ENCODE peak calls at places on chromosomes 12 and 14, in six cellular contexts. W is heart left ventricle, I is prostate gland, F is breast epithelium, Y is body of pancreas, P is IMR-90. M is an unnamed sample.

GRCh38 chr12:74945771-74946198 is 263.9 kb downstream of the KCNC2 start:
- DNase-seq in F (no peak), Y (no peak), W (no peak), P (no peak), I (no peak), M (no peak)

GRCh38 chr14:86035882-86036281 is 505.9 kb downstream of the FLRT2 start:
- DNase-seq in Y (peak), W (no peak), I (no peak), F (no peak), P (no peak), M (no peak)

GRCh38 chr14:95192306-95192705 is 35.0 kb upstream of the DICER1 start:
- DNase-seq in W (no peak), F (no peak), I (no peak), P (no peak), Y (no peak), M (no peak)

GRCh38 chr12:2192231-2192630 is 139.4 kb downstream of the CACNA1C start:
- DNase-seq in F (no peak), P (no peak), Y (no peak), I (no peak), W (no peak), M (no peak)

GRCh38 chr12:24845615-24846014 is 103.3 kb downstream of the BCAT1 start:
- DNase-seq in F (no peak), P (peak), Y (no peak), I (no peak), W (no peak), M (no peak)

GRCh38 chr12:68779280-68779679 is 28.7 kb upstream of the MDM2 start:
- DNase-seq in F (no peak), P (no peak), W (no peak), Y (no peak), I (no peak), M (no peak)

GRCh38 chr12:98998697-98999299 is 353.7 kb downstream of the APAF1 start:
- DNase-seq in Y (no peak), I (no peak), W (no peak), P (peak), F (no peak), M (no peak)

GRCh38 chr12:106258226-106258625 is 10.4 kb upstream of the CKAP4 start:
- DNase-seq in I (no peak), Y (no peak), P (no peak), F (no peak), W (no peak), M (no peak)

GRCh38 chr14:24013654-24014514 is 25.2 kb downstream of the DHRS4L2 start:
- DNase-seq in F (no peak), I (peak), P (peak), W (no peak), Y (peak), M (peak)

GRCh38 chr12:57816855-57817151 is 1.7 kb downstream of the AVIL start:
- DNase-seq in W (peak), I (no peak), Y (no peak), F (no peak), P (no peak), M (no peak)

GRCh38 chr12:1993341-1993740 is 10.9 kb downstream of the DCP1B start:
- DNase-seq in Y (no peak), F (no peak), P (peak), W (no peak), I (no peak), M (no peak)

GRCh38 chr12:110001596-110001995 is 2.4 kb downstream of the ANKRD13A start:
- DNase-seq in W (no peak), P (peak), F (no peak), I (no peak), Y (no peak), M (no peak)

GRCh38 chr12:98126637-98127335 is 388.6 kb upstream of the TMPO start:
- DNase-seq in W (no peak), I (no peak), P (no peak), Y (no peak), F (no peak), M (no peak)

GRCh38 chr12:3641428-3641883 is 111.5 kb downstream of the CRACR2A start:
- DNase-seq in I (no peak), F (no peak), W (no peak), Y (no peak), P (peak), M (no peak)

GRCh38 chr14:25389948-25390347 is 340.0 kb upstream of the STXBP6 start:
- DNase-seq in P (no peak), F (no peak), Y (no peak), I (no peak), W (no peak), M (no peak)

GRCh38 chr12:63041601-63042000 is 106.7 kb upstream of the PPM1H start:
- DNase-seq in P (no peak), I (no peak), F (no peak), W (no peak), Y (no peak), M (no peak)

GRCh38 chr14:46322076-46322475 is 329.5 kb downstream of the RPL10L start:
- DNase-seq in F (no peak), W (no peak), I (no peak), P (no peak), Y (no peak), M (no peak)

GRCh38 chr14:92573761-92574498 is 60.3 kb downstream of the RIN3 start:
- DNase-seq in F (no peak), Y (no peak), I (peak), W (no peak), P (no peak), M (no peak)

GRCh38 chr14:89004195-89004594 is 179.7 kb downstream of the TTC8 start:
- DNase-seq in Y (no peak), P (peak), I (no peak), W (no peak), F (no peak), M (no peak)

GRCh38 chr12:49825360-49825970 is 2.7 kb downstream of the NCKAP5L start:
- DNase-seq in W (peak), P (peak), Y (no peak), F (no peak), I (no peak), M (no peak)

GRCh38 chr14:58755026-58755929 is 117.5 kb downstream of the DACT1 start:
- DNase-seq in I (peak), F (no peak), W (no peak), Y (no peak), P (no peak), M (no peak)

GRCh38 chr14:58752782-58753181 is 115.0 kb downstream of the DACT1 start:
- DNase-seq in P (no peak), F (peak), Y (peak), W (peak), I (peak), M (peak)

GRCh38 chr14:58751788-58752187 is 114.0 kb downstream of the DACT1 start:
- DNase-seq in I (no peak), Y (no peak), P (no peak), W (no peak), F (no peak), M (no peak)

GRCh38 chr14:58750321-58751269 is 112.8 kb downstream of the DACT1 start:
- DNase-seq in I (no peak), P (no peak), F (no peak), W (no peak), Y (no peak), M (peak)

GRCh38 chr14:58752280-58752679 is 114.5 kb downstream of the DACT1 start:
- DNase-seq in P (no peak), W (no peak), Y (no peak), I (no peak), F (no peak), M (no peak)
- H3K27ac ChIP-seq in P (no peak), W (peak), Y (peak), I (peak), F (peak), M (peak)

GRCh38 chr14:51652168-51653095 is 722 bp downstream of the FRMD6 start:
- DNase-seq in W (peak), Y (peak), I (peak), F (peak), P (no peak), M (peak)

GRCh38 chr14:51650721-51651387 is 856 bp upstream of the FRMD6 start:
- DNase-seq in F (no peak), I (peak), Y (peak), W (peak), P (no peak), M (peak)

GRCh38 chr14:51653096-51653814 is 1.5 kb downstream of the FRMD6 start:
- DNase-seq in W (no peak), I (no peak), P (peak), Y (no peak), F (no peak), M (no peak)

GRCh38 chr14:51653855-51654548 is 2.3 kb downstream of the FRMD6 start:
- DNase-seq in W (no peak), F (no peak), I (no peak), P (peak), Y (no peak), M (no peak)

GRCh38 chr14:51651388-51652167 is at the start of gene FRMD6:
- DNase-seq in F (peak), I (peak), Y (peak), W (peak), P (peak), M (peak)
- TF ChIP-seq POLR2A in F (peak), I (peak), Y (peak), W (peak), P (peak), M (peak)

GRCh38 chr14:50452285-50452684 is 55.6 kb upstream of the CDKL1 start:
- DNase-seq in I (no peak), P (peak), F (no peak), W (no peak), Y (no peak), M (no peak)
- H3K27ac ChIP-seq in I (no peak), P (no peak), F (no peak), W (no peak), Y (no peak), M (no peak)

GRCh38 chr14:37566811-37567371 is 28.2 kb downstream of the FOXA1 start:
- DNase-seq in I (peak), Y (no peak), P (no peak), W (no peak), F (no peak), M (no peak)
- TF ChIP-seq POLR2A in I (no peak), Y (no peak), P (no peak), W (no peak), F (no peak), M (no peak)

DNA sequence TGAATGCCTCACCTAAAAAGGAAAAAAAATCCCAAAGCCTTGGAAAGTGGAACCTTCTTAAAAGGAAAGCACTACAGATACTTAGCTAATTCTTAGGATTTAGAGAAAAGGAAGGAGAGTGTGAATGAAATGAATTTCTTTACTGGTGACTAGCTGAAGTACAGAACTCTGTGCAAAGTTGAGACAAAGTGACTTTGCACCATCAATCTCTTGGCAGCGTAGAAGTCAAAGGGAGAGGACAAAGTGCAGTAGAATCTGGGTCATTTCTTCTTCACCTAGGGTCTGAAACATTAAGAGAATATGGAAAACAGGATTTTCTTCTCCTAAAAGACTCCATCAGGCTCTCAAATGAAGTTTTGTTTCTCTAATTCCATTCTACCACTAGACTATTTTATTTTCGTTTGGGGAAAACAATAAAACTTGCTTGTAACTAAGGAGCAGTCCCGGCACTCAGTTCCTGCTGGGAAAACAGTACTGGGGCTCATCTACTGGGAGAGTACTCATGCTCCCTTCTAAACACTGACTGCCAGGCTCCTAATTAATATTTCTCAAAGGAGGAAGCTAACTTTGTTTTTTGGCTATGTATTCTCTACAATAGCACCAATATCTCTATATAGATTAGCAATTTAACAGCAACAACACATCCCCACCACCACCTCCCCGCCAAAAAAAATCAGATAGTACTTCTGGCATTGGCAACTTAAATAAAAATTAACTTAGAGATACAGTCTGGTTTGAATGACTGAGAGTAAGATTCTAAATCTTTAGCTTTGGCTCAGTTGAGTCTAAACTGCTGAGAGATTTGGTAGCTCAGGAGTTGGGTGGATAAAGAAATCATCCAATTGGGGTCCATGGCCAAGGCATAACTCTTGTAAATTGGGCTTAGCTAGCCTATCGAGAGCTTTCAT is 110.7 kb downstream of the SLC15A5 start:
- DNase-seq in W (no peak), Y (no peak), P (no peak), I (no peak), F (no peak), M (no peak)
- H3K27ac ChIP-seq in W (no peak), Y (no peak), P (no peak), I (no peak), F (no peak), M (no peak)

GRCh38 chr12:11777962-11778361 is 128.5 kb downstream of the ETV6 start:
- DNase-seq in W (no peak), I (no peak), F (no peak), Y (no peak), P (no peak), M (no peak)

GRCh38 chr12:11769723-11770514 is 120.4 kb downstream of the ETV6 start:
- DNase-seq in F (no peak), W (no peak), P (no peak), I (no peak), Y (no peak), M (peak)

GRCh38 chr12:11771895-11772502 is 122.5 kb downstream of the ETV6 start:
- DNase-seq in W (no peak), F (no peak), Y (no peak), I (no peak), P (peak), M (no peak)

GRCh38 chr12:11771356-11771755 is 121.9 kb downstream of the ETV6 start:
- DNase-seq in P (peak), Y (no peak), W (no peak), F (no peak), I (no peak), M (no peak)

GRCh38 chr12:11773889-11774677 is 124.6 kb downstream of the ETV6 start:
- DNase-seq in W (peak), I (peak), P (no peak), Y (no peak), F (no peak), M (no peak)
- TF ChIP-seq POLR2A in W (no peak), I (no peak), P (no peak), Y (no peak), F (no peak), M (no peak)

GRCh38 chr12:132376464-132376830 is 47.1 kb upstream of the GALNT9 start:
- DNase-seq in F (no peak), W (no peak), I (no peak), P (no peak), Y (no peak), M (no peak)
- H3K27ac ChIP-seq in F (no peak), W (no peak), I (no peak), P (no peak), Y (no peak), M (no peak)